ENCODE peak calls at places on chromosome 15, in four cellular contexts. V, F, Z and I are unnamed samples.

GRCh38 chr15:48705381-48705780 is 59.9 kb upstream of the FBN1 start:
- DNase-seq in V (no peak), F (no peak), Z (no peak), I (no peak)

GRCh38 chr15:33724321-33725036 is 243.8 kb upstream of the CHRM5 start:
- DNase-seq in F (no peak), V (no peak), Z (no peak), I (no peak)

GRCh38 chr15:77870195-77871065 is 207.1 kb downstream of the TBC1D2B start:
- DNase-seq in V (peak; percentile 60), Z (peak; percentile 27), F (peak; percentile 53), I (peak; percentile 69)

GRCh38 chr15:82530606-82531379 is 9.5 kb downstream of the RPS17 start:
- DNase-seq in F (peak; percentile 56), Z (peak; percentile 43), V (peak; percentile 79), I (peak; percentile 62)

GRCh38 chr15:92527197-92527596 is 128.4 kb downstream of the FAM174B start:
- DNase-seq in V (no peak), Z (no peak), F (no peak), I (peak; percentile 17)

GRCh38 chr15:76223521-76223920 is 87.7 kb downstream of the ETFA start:
- DNase-seq in F (no peak), V (no peak), Z (no peak), I (no peak)

GRCh38 chr15:66932634-66933024 is 132.8 kb upstream of the SMAD3 start:
- DNase-seq in V (no peak), Z (no peak), F (no peak), I (no peak)

GRCh38 chr15:31871159-31871886 is 159.0 kb upstream of the CHRNA7 start:
- DNase-seq in Z (no peak), F (no peak), V (no peak), I (no peak)

GRCh38 chr15:64524778-64525177 is 64.4 kb downstream of the ZNF609 start:
- DNase-seq in F (peak; percentile 37), Z (peak; percentile 76), V (no peak), I (no peak)

GRCh38 chr15:72967836-72968530 is 84.3 kb upstream of the NEO1 start:
- DNase-seq in Z (no peak), V (no peak), F (no peak), I (no peak)

GRCh38 chr15:74212494-74212893 is 9.9 kb upstream of the STRA6 start:
- DNase-seq in Z (no peak), V (no peak), F (no peak), I (no peak)

GRCh38 chr15:56124391-56124790 is 119.3 kb downstream of the RFX7 start:
- DNase-seq in V (no peak), F (peak; percentile 36), Z (peak; percentile 18), I (no peak)

GRCh38 chr15:90871716-90872480 is 3.5 kb downstream of the FURIN start:
- DNase-seq in V (no peak), F (no peak), Z (no peak), I (peak; percentile 48)

GRCh38 chr15:90481023-90481422 is 48.7 kb upstream of the CRTC3 start:
- DNase-seq in Z (peak; percentile 46), F (no peak), V (no peak), I (no peak)

GRCh38 chr15:66698318-66698961 is 3.6 kb upstream of the SMAD6 start:
- DNase-seq in F (peak; percentile 56), Z (peak; percentile 28), V (peak; percentile 80), I (peak; percentile 77)

GRCh38 chr15:56076651-56077050 is 83.2 kb upstream of the NEDD4 start:
- DNase-seq in V (no peak), F (no peak), Z (no peak), I (no peak)

GRCh38 chr15:26102988-26103387 is 239.9 kb upstream of the ATP10A start:
- DNase-seq in F (peak; percentile 16), Z (no peak), V (no peak), I (no peak)

GRCh38 chr15:77784361-77785292 is 151.9 kb upstream of the LINGO1 start:
- DNase-seq in Z (no peak), V (no peak), F (no peak), I (no peak)

GRCh38 chr15:61888074-61888780 is 172.0 kb downstream of the VPS13C start:
- DNase-seq in F (peak; percentile 24), Z (no peak), V (no peak), I (no peak)

GRCh38 chr15:74423443-74424257 is 10.1 kb downstream of the SEMA7A start:
- DNase-seq in F (no peak), V (no peak), Z (no peak), I (no peak)

GRCh38 chr15:74133703-74134386 is 3.5 kb downstream of the ISLR2 start:
- DNase-seq in F (no peak), V (no peak), Z (no peak), I (peak; percentile 12)

GRCh38 chr15:98677345-98678059 is 29.2 kb downstream of the IGF1R start:
- DNase-seq in V (no peak), F (no peak), Z (no peak), I (no peak)

GRCh38 chr15:100638177-100638730 is 35.9 kb downstream of the ASB7 start:
- DNase-seq in Z (no peak), V (no peak), F (no peak), I (no peak)

GRCh38 chr15:80183886-80184285 is 31.1 kb downstream of the FAH start:
- DNase-seq in Z (no peak), F (peak; percentile 13), V (no peak), I (no peak)

GRCh38 chr15:58174709-58175108 is 36.5 kb downstream of the AQP9 start:
- DNase-seq in V (no peak), Z (no peak), F (no peak), I (no peak)

GRCh38 chr15:90836296-90836871 is 32.0 kb upstream of the FURIN start:
- DNase-seq in V (no peak), Z (peak; percentile 65), F (peak; percentile 91), I (peak; percentile 45)

GRCh38 chr15:67506775-67507747 is 13.9 kb upstream of the C15orf61 start:
- DNase-seq in V (no peak), F (peak; percentile 9), Z (no peak), I (no peak)

GRCh38 chr15:87045741-87046140 is 966.1 kb downstream of the AGBL1 start:
- DNase-seq in Z (peak; percentile 39), F (no peak), V (no peak), I (no peak)

GRCh38 chr15:74961616-74962015 is 5.0 kb upstream of the RPP25 start:
- DNase-seq in F (no peak), Z (no peak), V (no peak), I (no peak)

GRCh38 chr15:51799908-51800252 is 29.6 kb upstream of the TMOD3 start:
- DNase-seq in F (no peak), Z (no peak), V (no peak), I (no peak)

GRCh38 chr15:92803852-92804609 is 96.1 kb upstream of the CHD2 start:
- DNase-seq in F (peak; percentile 100), V (peak; percentile 92), Z (peak; percentile 100), I (peak; percentile 40)

GRCh38 chr15:32730677-32731654 is 13.2 kb downstream of the GREM1 start:
- DNase-seq in Z (no peak), F (no peak), V (peak; percentile 85), I (peak; percentile 16)

DNA sequence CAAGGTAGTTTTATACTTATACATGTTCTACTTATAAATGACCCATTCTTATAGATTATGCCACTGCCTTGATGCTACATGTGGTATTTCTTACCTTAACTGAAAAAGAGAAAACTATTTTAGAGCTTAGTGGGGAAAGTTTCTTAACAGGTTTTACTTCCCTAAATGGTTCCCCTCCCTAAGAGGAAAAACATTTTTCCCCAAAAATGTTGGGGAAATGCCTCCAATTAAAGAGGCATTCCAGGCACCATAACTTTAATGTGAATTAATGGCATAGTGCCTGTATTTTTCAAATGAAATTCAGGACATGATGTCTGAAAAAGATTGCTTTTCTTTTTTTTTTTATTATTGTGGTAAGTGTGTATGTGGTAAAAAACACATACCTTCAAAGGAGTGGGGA is 22.6 kb downstream of the GOLM2 start:
- DNase-seq in Z (no peak), V (no peak), F (no peak), I (no peak)
- H3K27me3 ChIP-seq in Z (no peaks in the 10 kb centered on the region), V (no peaks in the 10 kb centered on the region), F (no peaks in the 10 kb centered on the region), I (no peaks in the 10 kb centered on the region)

DNA sequence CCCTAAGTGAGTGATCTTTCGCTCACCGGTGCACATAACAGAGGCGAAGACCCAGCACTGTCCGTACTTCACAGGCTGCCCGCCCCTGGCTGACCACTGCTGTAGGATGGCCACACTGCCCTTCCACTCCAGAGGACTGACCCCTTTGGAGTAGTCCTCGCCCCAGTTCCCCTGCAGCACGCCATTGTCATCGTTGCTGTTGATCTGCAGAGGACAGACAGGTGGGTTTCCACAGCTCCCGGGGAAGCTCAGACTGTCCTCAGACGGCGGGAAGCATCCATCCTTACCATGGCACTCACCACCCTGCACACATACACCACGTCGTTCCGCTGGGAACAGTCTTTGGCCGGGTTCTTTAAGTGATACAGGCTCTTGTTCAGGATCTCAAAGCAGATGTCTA is 20.5 kb upstream of the TGM5 start:
- DNase-seq in V (no peak), F (no peak), Z (no peak), I (no peak)
- H3K9me3 ChIP-seq in V (no peaks in the 10 kb centered on the region), F (no peaks in the 10 kb centered on the region), Z (no peaks in the 10 kb centered on the region), I (no peaks in the 10 kb centered on the region)

DNA sequence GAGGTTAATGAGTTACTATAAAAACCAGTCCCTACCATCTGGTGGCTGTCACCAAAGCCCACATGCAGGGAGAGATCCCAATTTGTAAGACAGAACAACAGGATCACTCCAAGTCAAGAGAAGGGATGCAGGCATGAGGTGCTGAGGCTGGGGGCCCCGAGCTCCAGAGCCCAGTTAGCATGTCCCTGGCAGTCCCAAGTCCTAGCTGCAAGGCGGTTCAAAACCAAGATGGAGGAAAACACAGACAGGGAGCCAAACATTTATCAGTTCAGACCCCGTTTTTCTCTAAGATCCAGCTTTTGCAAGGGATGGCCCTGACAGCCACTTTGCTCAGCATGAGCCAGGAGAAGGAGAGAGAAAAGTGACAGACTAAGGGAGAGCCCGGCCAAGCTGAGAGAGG is 207.0 kb downstream of the UACA start:
- DNase-seq in F (no peak), V (no peak), Z (no peak), I (no peak)
- H3K27me3 ChIP-seq in F (peaks cover 61% of the 10 kb centered on the region), V (peaks cover 5% of the 10 kb centered on the region), Z (peaks cover 38% of the 10 kb centered on the region), I (no peaks in the 10 kb centered on the region)

GRCh38 chr15:95684126-95684525 is 646.4 kb upstream of the NR2F2 start:
- DNase-seq in F (no peak), V (no peak), Z (no peak), I (no peak)

GRCh38 chr15:95676500-95676899 is 654.0 kb upstream of the NR2F2 start:
- DNase-seq in V (no peak), F (no peak), Z (no peak), I (no peak)

GRCh38 chr15:95682129-95682528 is 648.4 kb upstream of the NR2F2 start:
- DNase-seq in Z (no peak), F (no peak), V (no peak), I (no peak)

GRCh38 chr15:95680693-95681092 is 649.8 kb upstream of the NR2F2 start:
- DNase-seq in F (peak; percentile 41), V (no peak), Z (peak; percentile 44), I (no peak)

GRCh38 chr15:95679847-95680582 is 650.5 kb upstream of the NR2F2 start:
- DNase-seq in V (no peak), Z (no peak), F (no peak), I (no peak)
- H3K9me3 ChIP-seq in V (no peaks in the 10 kb centered on the region), Z (no peaks in the 10 kb centered on the region), F (no peaks in the 10 kb centered on the region), I (no peaks in the 10 kb centered on the region)

GRCh38 chr15:45729146-45729545 is 94.3 kb downstream of the SQOR start:
- DNase-seq in F (peak; percentile 6), Z (no peak), V (no peak), I (no peak)
- H3K27me3 ChIP-seq in F (peaks cover 4% of the 10 kb centered on the region), Z (no peaks in the 10 kb centered on the region), V (no peaks in the 10 kb centered on the region), I (no peaks in the 10 kb centered on the region)